ENCODE peak calls at places on chromosomes 11 and 22, in nine cellular contexts. One of them, this sample, is unnamed.

GRCh38 chr11:43823851-43824250 is 56.8 kb upstream of the ALKBH3 start:
- DNase-seq in fibroblast of pulmonary artery: no peak
- DNase-seq in cardiac muscle cell: no peak
- DNase-seq in HCT116: no peak
- DNase-seq in spleen: no peak
- DNase-seq in testis: no peak
- DNase-seq in CD8-positive, alpha-beta T cell: no peak
- DNase-seq in astrocyte of the cerebellum: no peak
- DNase-seq in RWPE2: no peak
- DNase-seq in this sample: no peak

GRCh38 chr11:3959015-3959917 is 103.8 kb downstream of the STIM1 start:
- DNase-seq in CD8-positive, alpha-beta T cell: no peak
- DNase-seq in HCT116: no peak
- DNase-seq in RWPE2: no peak
- DNase-seq in cardiac muscle cell: peak
- DNase-seq in fibroblast of pulmonary artery: peak
- DNase-seq in testis: no peak
- DNase-seq in astrocyte of the cerebellum: no peak
- DNase-seq in spleen: no peak
- DNase-seq in this sample: no peak

GRCh38 chr11:116811194-116811593 is 11.9 kb downstream of the APOA4 start:
- DNase-seq in fibroblast of pulmonary artery: no peak
- DNase-seq in spleen: no peak
- DNase-seq in HCT116: no peak
- DNase-seq in testis: no peak
- DNase-seq in RWPE2: no peak
- DNase-seq in CD8-positive, alpha-beta T cell: no peak
- DNase-seq in cardiac muscle cell: no peak
- DNase-seq in astrocyte of the cerebellum: no peak
- DNase-seq in this sample: peak

GRCh38 chr11:17544181-17544622 is at the start of gene USH1C:
- DNase-seq in fibroblast of pulmonary artery: no peak
- DNase-seq in testis: peak
- DNase-seq in cardiac muscle cell: no peak
- DNase-seq in astrocyte of the cerebellum: no peak
- DNase-seq in spleen: peak
- DNase-seq in CD8-positive, alpha-beta T cell: no peak
- DNase-seq in RWPE2: peak
- DNase-seq in HCT116: peak
- DNase-seq in this sample: peak

GRCh38 chr11:68373189-68373809 is 60.9 kb downstream of the LRP5 start:
- DNase-seq in RWPE2: no peak
- DNase-seq in cardiac muscle cell: peak
- DNase-seq in spleen: no peak
- DNase-seq in testis: peak
- DNase-seq in CD8-positive, alpha-beta T cell: no peak
- DNase-seq in fibroblast of pulmonary artery: no peak
- DNase-seq in HCT116: no peak
- DNase-seq in astrocyte of the cerebellum: no peak
- DNase-seq in this sample: no peak

GRCh38 chr22:37824674-37825641 is 1.8 kb downstream of the GALR3 start:
- DNase-seq in cardiac muscle cell: peak
- DNase-seq in HCT116: no peak
- DNase-seq in RWPE2: no peak
- DNase-seq in CD8-positive, alpha-beta T cell: no peak
- DNase-seq in astrocyte of the cerebellum: no peak
- DNase-seq in spleen: no peak
- DNase-seq in fibroblast of pulmonary artery: no peak
- DNase-seq in testis: peak
- DNase-seq in this sample: peak

GRCh38 chr22:19797631-19798319 is 37.2 kb downstream of the TBX1 start:
- DNase-seq in astrocyte of the cerebellum: no peak
- DNase-seq in RWPE2: no peak
- DNase-seq in HCT116: no peak
- DNase-seq in cardiac muscle cell: no peak
- DNase-seq in fibroblast of pulmonary artery: no peak
- DNase-seq in testis: no peak
- DNase-seq in CD8-positive, alpha-beta T cell: no peak
- DNase-seq in spleen: no peak
- DNase-seq in this sample: no peak

GRCh38 chr11:62792193-62792575 is 378 bp upstream of the TMEM223 start:
- DNase-seq in RWPE2: no peak
- DNase-seq in spleen: peak
- DNase-seq in HCT116: no peak
- DNase-seq in CD8-positive, alpha-beta T cell: no peak
- DNase-seq in testis: peak
- DNase-seq in astrocyte of the cerebellum: no peak
- DNase-seq in cardiac muscle cell: no peak
- DNase-seq in fibroblast of pulmonary artery: no peak
- DNase-seq in this sample: peak

GRCh38 chr11:111926505-111927391 is 8.0 kb downstream of the C11orf52 start:
- DNase-seq in CD8-positive, alpha-beta T cell: peak
- DNase-seq in spleen: peak
- DNase-seq in fibroblast of pulmonary artery: peak
- DNase-seq in testis: peak
- DNase-seq in RWPE2: peak
- DNase-seq in astrocyte of the cerebellum: peak
- DNase-seq in HCT116: peak
- DNase-seq in cardiac muscle cell: peak
- DNase-seq in this sample: peak

GRCh38 chr11:62444271-62444833 is 25.5 kb downstream of the SCGB1A1 start:
- DNase-seq in HCT116: no peak
- DNase-seq in CD8-positive, alpha-beta T cell: no peak
- DNase-seq in RWPE2: no peak
- DNase-seq in cardiac muscle cell: peak
- DNase-seq in spleen: peak
- DNase-seq in fibroblast of pulmonary artery: peak
- DNase-seq in astrocyte of the cerebellum: no peak
- DNase-seq in testis: peak
- DNase-seq in this sample: peak

GRCh38 chr11:124896821-124897391 is 759 bp downstream of the ROBO4 start:
- DNase-seq in fibroblast of pulmonary artery: no peak
- DNase-seq in cardiac muscle cell: peak
- DNase-seq in spleen: no peak
- DNase-seq in HCT116: no peak
- DNase-seq in CD8-positive, alpha-beta T cell: no peak
- DNase-seq in astrocyte of the cerebellum: no peak
- DNase-seq in testis: peak
- DNase-seq in RWPE2: no peak
- DNase-seq in this sample: no peak

DNA sequence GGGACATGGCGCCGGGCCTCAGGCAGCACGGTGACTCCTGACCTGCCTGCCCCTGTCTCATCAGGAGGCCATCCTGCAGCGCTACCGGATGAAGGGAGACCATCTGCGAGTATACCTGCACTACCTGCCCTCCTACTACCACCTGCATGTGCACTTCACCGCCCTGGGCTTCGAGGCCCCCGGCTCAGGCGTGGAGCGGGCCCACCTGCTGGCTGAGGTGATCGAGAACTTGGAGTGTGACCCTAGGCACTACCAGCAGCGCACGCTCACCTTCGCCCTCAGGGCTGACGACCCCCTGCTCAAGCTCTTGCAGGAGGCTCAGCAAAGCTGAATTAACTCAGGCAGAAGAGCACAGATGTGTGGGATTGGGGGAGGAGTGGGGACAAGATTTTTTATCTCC is 10.2 kb upstream of the ST3GAL4 start:
- DNase-seq in HCT116: no peak
- DNase-seq in cardiac muscle cell: no peak
- DNase-seq in fibroblast of pulmonary artery: no peak
- DNase-seq in RWPE2: peak
- DNase-seq in spleen: peak
- DNase-seq in astrocyte of the cerebellum: no peak
- DNase-seq in testis: no peak
- DNase-seq in CD8-positive, alpha-beta T cell: no peak
- DNase-seq in this sample: no peak
- H3K4me3 ChIP-seq in HCT116: no peak
- H3K4me3 ChIP-seq in cardiac muscle cell: no peak
- H3K4me3 ChIP-seq in fibroblast of pulmonary artery: no peak
- H3K4me3 ChIP-seq in RWPE2: no peak
- H3K4me3 ChIP-seq in spleen: no peak
- H3K4me3 ChIP-seq in astrocyte of the cerebellum: no peak
- H3K4me3 ChIP-seq in testis: no peak
- H3K4me3 ChIP-seq in CD8-positive, alpha-beta T cell: no peak
- H3K4me3 ChIP-seq in this sample: no peak

DNA sequence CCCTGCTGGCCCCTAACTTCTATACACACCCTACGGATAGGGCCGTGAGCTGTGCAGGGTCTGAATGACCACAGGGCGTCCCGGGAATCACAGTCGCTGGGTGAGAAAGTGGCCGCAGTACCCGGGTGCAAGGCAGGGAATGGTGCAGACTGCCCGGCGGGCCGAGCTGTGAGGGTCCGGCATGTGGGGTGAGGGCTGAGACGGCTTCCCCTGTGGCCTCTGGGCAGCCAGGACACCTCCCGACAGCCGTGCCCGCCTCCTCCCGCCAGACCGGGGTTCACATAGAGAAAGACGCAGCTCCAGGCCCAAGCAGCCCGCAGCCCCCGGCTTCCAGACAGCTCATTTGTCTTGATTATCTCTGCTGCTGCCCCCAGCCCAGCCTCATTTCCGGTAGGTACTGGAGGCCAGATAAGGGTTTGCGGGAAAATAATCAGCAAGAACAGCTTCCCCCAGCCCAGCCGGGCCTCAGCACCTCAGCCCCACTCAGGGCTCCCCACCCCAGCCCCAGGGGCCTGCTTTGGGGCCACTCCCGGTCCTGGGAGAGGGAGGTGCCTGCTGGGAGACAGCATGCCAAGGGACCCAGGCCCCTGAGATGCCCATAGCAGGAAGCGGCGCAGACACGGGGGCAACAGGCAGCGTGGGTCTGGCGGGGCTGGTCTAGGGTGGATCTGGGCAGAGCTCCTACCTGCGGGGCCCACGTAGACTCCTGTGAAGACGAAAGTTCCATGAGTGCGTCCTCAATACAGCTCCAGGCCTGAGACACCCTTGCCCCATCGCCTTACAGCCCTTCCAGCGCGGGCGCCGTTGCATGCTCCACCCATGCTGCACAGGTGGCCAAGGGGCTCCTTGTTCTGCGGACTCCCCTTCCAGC is 123.1 kb downstream of the BRD1 start:
- DNase-seq in RWPE2: peak
- DNase-seq in HCT116: no peak
- DNase-seq in spleen: peak
- DNase-seq in fibroblast of pulmonary artery: no peak
- DNase-seq in cardiac muscle cell: no peak
- DNase-seq in CD8-positive, alpha-beta T cell: no peak
- DNase-seq in testis: no peak
- DNase-seq in astrocyte of the cerebellum: no peak
- DNase-seq in this sample: peak
- TF ChIP-seq CTCF in RWPE2: no peak
- TF ChIP-seq CTCF in HCT116: no peak
- TF ChIP-seq CTCF in spleen: no peak
- TF ChIP-seq CTCF in fibroblast of pulmonary artery: no peak
- TF ChIP-seq CTCF in cardiac muscle cell: no peak
- TF ChIP-seq CTCF in CD8-positive, alpha-beta T cell: no peak
- TF ChIP-seq CTCF in testis: no peak
- TF ChIP-seq CTCF in astrocyte of the cerebellum: no peak
- TF ChIP-seq CTCF in this sample: no peak

GRCh38 chr11:79472736-79473536 is 32.1 kb upstream of the TENM4 start:
- DNase-seq in RWPE2: no peak
- DNase-seq in testis: no peak
- DNase-seq in spleen: no peak
- DNase-seq in astrocyte of the cerebellum: no peak
- DNase-seq in CD8-positive, alpha-beta T cell: no peak
- DNase-seq in cardiac muscle cell: no peak
- DNase-seq in HCT116: no peak
- DNase-seq in fibroblast of pulmonary artery: no peak
- DNase-seq in this sample: peak
- H3K4me3 ChIP-seq in RWPE2: no peak
- H3K4me3 ChIP-seq in testis: no peak
- H3K4me3 ChIP-seq in spleen: no peak
- H3K4me3 ChIP-seq in astrocyte of the cerebellum: no peak
- H3K4me3 ChIP-seq in CD8-positive, alpha-beta T cell: no peak
- H3K4me3 ChIP-seq in cardiac muscle cell: no peak
- H3K4me3 ChIP-seq in HCT116: no peak
- H3K4me3 ChIP-seq in fibroblast of pulmonary artery: no peak
- H3K4me3 ChIP-seq in this sample: no peak

GRCh38 chr22:17269224-17269606 is 50.0 kb upstream of the ADA2 start:
- DNase-seq in spleen: no peak
- DNase-seq in cardiac muscle cell: no peak
- DNase-seq in HCT116: no peak
- DNase-seq in astrocyte of the cerebellum: no peak
- DNase-seq in CD8-positive, alpha-beta T cell: no peak
- DNase-seq in fibroblast of pulmonary artery: no peak
- DNase-seq in RWPE2: no peak
- DNase-seq in testis: no peak
- DNase-seq in this sample: no peak

GRCh38 chr22:17267661-17268330 is 48.6 kb upstream of the ADA2 start:
- DNase-seq in RWPE2: no peak
- DNase-seq in testis: no peak
- DNase-seq in cardiac muscle cell: no peak
- DNase-seq in astrocyte of the cerebellum: no peak
- DNase-seq in CD8-positive, alpha-beta T cell: no peak
- DNase-seq in HCT116: no peak
- DNase-seq in spleen: no peak
- DNase-seq in fibroblast of pulmonary artery: no peak
- DNase-seq in this sample: peak

GRCh38 chr22:17269607-17270261 is 50.5 kb upstream of the ADA2 start:
- DNase-seq in fibroblast of pulmonary artery: no peak
- DNase-seq in spleen: no peak
- DNase-seq in HCT116: no peak
- DNase-seq in CD8-positive, alpha-beta T cell: no peak
- DNase-seq in testis: no peak
- DNase-seq in astrocyte of the cerebellum: no peak
- DNase-seq in RWPE2: no peak
- DNase-seq in cardiac muscle cell: no peak
- DNase-seq in this sample: peak

GRCh38 chr22:17266261-17266971 is 47.2 kb upstream of the ADA2 start:
- DNase-seq in spleen: no peak
- DNase-seq in fibroblast of pulmonary artery: no peak
- DNase-seq in astrocyte of the cerebellum: no peak
- DNase-seq in cardiac muscle cell: peak
- DNase-seq in testis: peak
- DNase-seq in RWPE2: no peak
- DNase-seq in CD8-positive, alpha-beta T cell: no peak
- DNase-seq in HCT116: no peak
- DNase-seq in this sample: peak

DNA sequence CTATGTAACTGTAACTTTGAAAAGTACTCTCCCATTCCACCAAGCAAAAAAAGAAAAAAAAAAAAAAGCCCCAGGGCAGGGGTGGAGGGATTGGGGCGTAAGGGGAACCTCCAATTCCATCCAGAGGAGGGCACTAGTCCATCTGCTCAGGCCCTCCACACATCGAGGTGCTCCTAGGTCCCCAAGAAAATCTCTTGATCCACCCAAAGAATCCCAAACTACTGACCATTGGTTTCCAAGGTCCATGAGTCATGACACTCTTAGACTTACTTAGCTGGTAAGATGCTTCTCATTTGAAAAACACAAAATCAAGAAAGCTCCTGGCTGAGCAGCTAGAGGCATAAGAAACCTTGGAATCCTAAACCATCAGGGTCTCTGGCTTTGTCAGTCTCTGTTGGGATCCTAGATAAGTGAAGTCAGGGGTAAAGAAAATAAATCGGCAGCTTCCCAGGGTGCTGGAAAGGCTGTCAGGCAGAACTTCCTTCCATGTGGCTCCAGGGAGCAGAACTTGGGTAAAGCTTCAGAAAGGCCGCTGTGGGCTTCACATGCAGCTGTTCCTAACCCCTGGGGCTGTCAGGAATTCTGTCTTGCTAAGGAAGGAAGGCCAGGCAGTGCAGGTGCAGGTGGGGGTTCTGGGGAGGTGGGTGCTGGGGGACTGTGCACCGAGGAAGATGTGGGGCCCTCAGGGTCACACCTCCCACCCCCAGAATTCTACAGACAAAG is 49.4 kb upstream of the ADA2 start:
- DNase-seq in RWPE2: no peak
- DNase-seq in spleen: no peak
- DNase-seq in astrocyte of the cerebellum: no peak
- DNase-seq in fibroblast of pulmonary artery: no peak
- DNase-seq in cardiac muscle cell: no peak
- DNase-seq in HCT116: no peak
- DNase-seq in testis: no peak
- DNase-seq in CD8-positive, alpha-beta T cell: no peak
- DNase-seq in this sample: peak
- TF ChIP-seq CTCF in RWPE2: no peak
- TF ChIP-seq CTCF in spleen: peak
- TF ChIP-seq CTCF in astrocyte of the cerebellum: peak
- TF ChIP-seq CTCF in fibroblast of pulmonary artery: no peak
- TF ChIP-seq CTCF in cardiac muscle cell: peak
- TF ChIP-seq CTCF in HCT116: peak
- TF ChIP-seq CTCF in testis: no peak
- TF ChIP-seq CTCF in CD8-positive, alpha-beta T cell: no peak
- TF ChIP-seq CTCF in this sample: peak

This sample was measured in endodermal cell.